ENCODE peak calls at places on chromosomes 3 and 15, in six cellular contexts. F is stomach, Q is heart left ventricle, M is HepG2, L is transverse colon, N is H1. C is an unnamed sample.
A peak's percentile ranks its signal among the peaks of the same experiment; 100 is the strongest.

GRCh38 chr15:100092034-100092433 is 249.7 kb downstream of the ADAMTS17 start:
- DNase-seq in F (no peak), Q (no peak), M (no peak), L (no peak), N (no peak), C (no peak)

GRCh38 chr3:61725851-61726333 is 164.5 kb downstream of the PTPRG start:
- DNase-seq in F (no peak), Q (no peak), M (peak; percentile 95), L (no peak), N (no peak), C (no peak)

GRCh38 chr3:141450727-141451378 is 36.0 kb upstream of the RASA2 start:
- DNase-seq in F (no peak), Q (no peak), M (no peak), L (no peak), N (no peak), C (no peak)

GRCh38 chr3:46709147-46709654 is 8.0 kb downstream of the TMIE start:
- DNase-seq in F (no peak), Q (no peak), M (no peak), L (no peak), N (no peak), C (no peak)

GRCh38 chr3:78275420-78275852 is 1235.5 kb downstream of the ROBO2 start:
- DNase-seq in F (no peak), Q (no peak), M (no peak), L (no peak), N (no peak), C (no peak)

GRCh38 chr3:125381314-125381713 is 6.2 kb upstream of the ZNF148 start:
- DNase-seq in F (no peak), Q (no peak), M (no peak), L (no peak), N (no peak), C (no peak)

GRCh38 chr15:51288143-51289065 is 50.0 kb downstream of the CYP19A1 start:
- DNase-seq in F (no peak), Q (no peak), M (peak; percentile 69), L (peak; percentile 19), N (no peak), C (no peak)

GRCh38 chr3:140695361-140696061 is 17.6 kb downstream of the TRIM42 start:
- DNase-seq in F (no peak), Q (no peak), M (no peak), L (no peak), N (no peak), C (no peak)

GRCh38 chr15:80549712-80550111 is 145.4 kb upstream of the ABHD17C start:
- DNase-seq in F (no peak), Q (no peak), M (no peak), L (no peak), N (no peak), C (no peak)

GRCh38 chr3:8560608-8561007 is 59.0 kb downstream of the LMCD1 start:
- DNase-seq in F (no peak), Q (no peak), M (no peak), L (no peak), N (no peak), C (no peak)

GRCh38 chr3:123605789-123606234 is 21.0 kb upstream of the HACD2 start:
- DNase-seq in F (no peak), Q (no peak), M (peak; percentile 99), L (no peak), N (no peak), C (no peak)

GRCh38 chr15:39578851-39579486 is 1.9 kb upstream of the THBS1 start:
- DNase-seq in F (no peak), Q (no peak), M (no peak), L (no peak), N (no peak), C (no peak)

GRCh38 chr3:180383332-180384020 is 218.5 kb upstream of the TTC14 start:
- DNase-seq in F (no peak), Q (no peak), M (no peak), L (no peak), N (no peak), C (no peak)

GRCh38 chr15:73560501-73561117 is 72.6 kb downstream of the NPTN start:
- DNase-seq in F (no peak), Q (no peak), M (peak; percentile 61), L (no peak), N (no peak), C (no peak)

GRCh38 chr15:70120109-70120508 is 22.4 kb upstream of the TLE3 start:
- DNase-seq in F (no peak), Q (no peak), M (no peak), L (no peak), N (no peak), C (no peak)

GRCh38 chr3:162847511-162847910 is 1350.9 kb downstream of the OTOL1 start:
- DNase-seq in F (no peak), Q (no peak), M (no peak), L (no peak), N (no peak), C (no peak)

GRCh38 chr3:128266453-128266852 is 113.2 kb downstream of the EEFSEC start:
- DNase-seq in F (no peak), Q (no peak), M (no peak), L (no peak), N (no peak), C (no peak)

GRCh38 chr3:56096941-56097340 is 371.3 kb downstream of the ERC2 start:
- DNase-seq in F (no peak), Q (no peak), M (no peak), L (no peak), N (no peak), C (no peak)

GRCh38 chr3:39447637-39448483 is 19.6 kb upstream of the MOBP start:
- DNase-seq in F (peak; percentile 69), Q (no peak), M (peak; percentile 80), L (peak; percentile 77), N (peak; percentile 69), C (no peak)

GRCh38 chr3:13832130-13832529 is 47.7 kb downstream of the WNT7A start:
- DNase-seq in F (no peak), Q (no peak), M (no peak), L (no peak), N (no peak), C (no peak)

GRCh38 chr3:189334064-189334920 is 162.5 kb downstream of the TPRG1 start:
- DNase-seq in F (no peak), Q (no peak), M (no peak), L (no peak), N (no peak), C (no peak)

GRCh38 chr3:124256599-124256998 is 264.7 kb upstream of the ROPN1 start:
- DNase-seq in F (no peak), Q (no peak), M (no peak), L (no peak), N (no peak), C (no peak)

GRCh38 chr3:197022405-197023231 is 7.0 kb downstream of the MELTF start:
- DNase-seq in F (no peak), Q (peak; percentile 51), M (no peak), L (no peak), N (no peak), C (peak; percentile 14)

GRCh38 chr3:197021729-197022404 is 7.8 kb downstream of the MELTF start:
- DNase-seq in F (peak; percentile 10), Q (peak; percentile 18), M (no peak), L (no peak), N (no peak), C (peak; percentile 10)

GRCh38 chr3:197024881-197025735 is 4.5 kb downstream of the MELTF start:
- DNase-seq in F (no peak), Q (peak; percentile 52), M (no peak), L (no peak), N (peak; percentile 41), C (no peak)

GRCh38 chr3:197023998-197024651 is 5.5 kb downstream of the MELTF start:
- DNase-seq in F (no peak), Q (peak; percentile 67), M (no peak), L (no peak), N (no peak), C (peak; percentile 16)

GRCh38 chr3:197023241-197023997 is 6.2 kb downstream of the MELTF start:
- DNase-seq in F (no peak), Q (peak; percentile 20), M (no peak), L (no peak), N (no peak), C (no peak)
- TF ChIP-seq POLR2A in F (no peak), Q (no peak), M (no peak), L (no peak), N (no peak), C (no peak)

GRCh38 chr3:156952011-156952410 is 125.9 kb downstream of the LEKR1 start:
- DNase-seq in F (no peak), Q (no peak), M (no peak), L (no peak), N (no peak), C (no peak)
- H3K4me3 ChIP-seq in F (no peak overlapping the region), Q (no peak overlapping the region), M (no peak overlapping the region), L (no peak overlapping the region), N (no peak overlapping the region), C (no peak overlapping the region)

DNA sequence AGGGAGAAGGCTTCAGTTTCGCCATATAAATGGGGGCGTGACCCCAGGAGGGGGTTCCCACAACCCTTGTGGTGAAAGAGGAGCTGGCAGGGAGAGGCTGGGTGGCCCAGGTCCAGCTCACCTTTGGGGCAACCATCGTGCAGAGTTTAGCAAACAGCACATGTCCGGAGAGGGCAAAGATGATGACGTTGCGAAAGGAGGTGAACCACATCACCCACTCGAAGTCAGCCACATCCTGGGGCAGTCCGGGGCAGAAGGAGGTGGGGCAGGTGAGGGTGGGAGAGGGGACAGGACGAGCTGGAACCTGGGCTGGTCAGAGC is 3.7 kb downstream of the HHATL start:
- DNase-seq in F (peak; percentile 15), Q (no peak), M (no peak), L (no peak), N (peak; percentile 35), C (peak; percentile 31)
- TF ChIP-seq POLR2A in F (no peak), Q (no peak), M (no peak), L (no peak), N (no peak), C (no peak)

GRCh38 chr15:65762914-65763787 is 28.9 kb downstream of the DENND4A start:
- DNase-seq in F (no peak), Q (no peak), M (no peak), L (no peak), N (no peak), C (no peak)
- H3K4me3 ChIP-seq in F (no peak overlapping the region), Q (no peak overlapping the region), M (no peak overlapping the region), L (no peak overlapping the region), N (no peak overlapping the region), C (no peak overlapping the region)

DNA sequence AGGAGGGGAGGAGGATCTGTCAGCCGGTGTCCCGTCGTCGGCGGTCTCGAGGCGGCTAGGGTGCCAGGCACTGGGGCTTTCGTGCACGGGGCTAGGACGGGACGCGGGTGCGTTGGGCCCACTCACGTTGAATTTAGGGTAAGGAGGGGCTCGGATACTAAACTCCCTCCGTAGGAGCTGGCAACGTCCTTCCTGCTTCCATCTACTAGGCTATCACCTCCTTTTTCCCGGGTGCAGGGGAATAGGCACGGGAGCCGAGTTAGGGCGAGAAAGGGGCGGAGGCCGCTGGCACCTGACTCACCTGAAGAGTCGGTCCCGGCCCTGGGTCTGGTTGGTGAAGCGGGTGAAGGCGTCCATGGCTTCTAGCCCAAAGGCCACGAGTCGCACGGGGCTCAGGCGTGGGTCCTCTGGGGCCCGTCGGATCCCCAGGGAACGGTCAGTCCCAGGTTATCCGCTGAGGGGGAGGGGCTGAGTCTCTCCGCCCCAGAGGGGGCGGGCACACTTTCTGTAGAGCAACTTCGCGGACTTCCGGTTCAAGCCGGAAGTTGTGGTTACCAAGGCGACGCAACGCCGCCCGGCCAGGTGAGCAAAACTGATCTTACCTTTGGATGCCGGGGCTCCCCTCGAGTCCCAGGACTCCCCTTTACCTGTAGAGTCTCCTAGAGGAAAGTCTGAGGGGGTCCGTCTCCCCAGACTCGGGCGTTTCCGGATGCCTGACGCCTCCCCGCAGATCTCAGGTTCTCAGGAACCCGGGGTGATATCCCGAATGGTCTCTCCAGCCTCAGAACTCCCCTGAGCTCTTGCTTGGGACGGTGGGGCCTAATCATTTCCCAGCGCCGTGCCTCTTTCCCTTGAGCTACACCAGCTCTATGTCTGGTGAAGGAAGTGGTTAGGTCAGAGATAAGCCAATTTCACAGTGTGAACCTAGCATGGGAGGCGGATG is at the start of the genes PEX11A and WDR93:
- DNase-seq in F (peak; percentile 90), Q (peak; percentile 86), M (peak; percentile 75), L (peak; percentile 90), N (peak; percentile 93), C (peak; percentile 81)
- TF ChIP-seq POLR2A in F (no peak), Q (no peak), M (peak; percentile 92), L (peak; percentile 86), N (no peak), C (peak; percentile 50)

C was measured in breast epithelium.